ENCODE peak calls at places on chromosomes 1 and 21, in five cellular contexts. U is HCT116, Q is H1, P is GM12878, B is HepG2. N is an unnamed sample.

GRCh38 chr1:205270764-205271163 is 43.0 kb downstream of the TMCC2 start:
- DNase-seq in B (peak; percentile 65), P (no peak), Q (no peak), U (peak; percentile 46), N (peak; percentile 44)

GRCh38 chr1:184028854-184029623 is 8.5 kb downstream of the COLGALT2 start:
- DNase-seq in P (no peak), B (peak; percentile 33), Q (no peak), U (no peak), N (no peak)

GRCh38 chr1:37755290-37755689 is 9.6 kb downstream of the EPHA10 start:
- DNase-seq in Q (no peak), P (no peak), U (peak; percentile 6), B (no peak), N (no peak)

GRCh38 chr1:238892612-238893011 is 493.8 kb upstream of the CHRM3 start:
- DNase-seq in B (no peak), Q (no peak), U (no peak), P (no peak), N (no peak)

GRCh38 chr1:184193451-184193850 is 141.9 kb downstream of the TSEN15 start:
- DNase-seq in P (no peak), Q (no peak), B (no peak), U (no peak), N (no peak)

GRCh38 chr1:181769846-181770245 is 286.5 kb downstream of the CACNA1E start:
- DNase-seq in U (no peak), B (no peak), Q (no peak), P (no peak), N (no peak)

GRCh38 chr1:240925273-240925672 is 313.3 kb upstream of the GREM2 start:
- DNase-seq in B (no peak), U (no peak), Q (no peak), P (no peak), N (no peak)

GRCh38 chr1:23597635-23598388 is 38.5 kb upstream of the ID3 start:
- DNase-seq in U (no peak), P (no peak), B (no peak), Q (no peak), N (no peak)

GRCh38 chr21:43902441-43902840 is 37.4 kb downstream of the AGPAT3 start:
- DNase-seq in P (no peak), B (no peak), Q (no peak), U (no peak), N (peak; percentile 22)

GRCh38 chr1:31521761-31522555 is 54.4 kb upstream of the TINAGL1 start:
- DNase-seq in P (no peak), B (no peak), U (no peak), Q (no peak), N (no peak)

GRCh38 chr1:157377216-157377821 is 175.0 kb downstream of the FCRL5 start:
- DNase-seq in Q (peak; percentile 34), U (peak; percentile 28), P (no peak), B (peak; percentile 29), N (peak; percentile 66)

GRCh38 chr1:168472244-168472643 is 71.6 kb downstream of the XCL2 start:
- DNase-seq in P (no peak), Q (no peak), B (no peak), U (no peak), N (peak; percentile 19)

DNA sequence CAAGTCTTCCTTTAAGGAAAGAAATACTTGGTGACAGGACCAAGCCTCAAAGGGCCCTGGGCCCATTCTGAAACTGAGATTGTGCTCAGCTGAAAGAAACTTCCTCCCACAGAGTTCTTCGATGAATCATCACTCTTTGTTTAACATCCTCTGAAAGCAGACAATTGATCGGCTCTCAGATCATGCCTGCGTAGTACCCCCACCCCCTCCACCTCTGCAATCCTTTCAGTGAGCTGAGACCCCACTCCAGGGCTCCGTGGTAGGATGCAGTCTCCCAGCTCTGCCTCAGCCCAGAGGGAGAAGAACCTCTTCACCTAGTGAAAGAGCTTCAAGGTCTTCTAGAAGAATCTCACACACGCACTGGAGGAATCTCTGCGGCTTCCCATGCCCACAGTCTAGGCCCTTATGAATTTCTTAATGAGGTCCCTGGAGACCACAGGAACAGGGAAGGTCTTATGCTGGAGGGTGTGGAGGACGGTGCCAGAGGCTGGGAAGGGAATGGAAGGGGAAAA is 104.9 kb upstream of the SOD1 start:
- DNase-seq in U (peak; percentile 39), B (no peak), P (peak; percentile 46), Q (no peak), N (no peak)
- TF ChIP-seq ZNF274 in U (no peak), B (no peak), P (no peak), Q (no peak), N (no peak)

GRCh38 chr1:178096421-178096820 is 2.5 kb downstream of the RASAL2 start:
- DNase-seq in B (no peak), Q (no peak), U (no peak), P (no peak), N (no peak)

GRCh38 chr1:178093958-178094751 is at the start of gene RASAL2:
- DNase-seq in Q (peak; percentile 33), U (no peak), P (no peak), B (peak; percentile 41), N (peak; percentile 82)

GRCh38 chr1:178094752-178095645 is 1.1 kb downstream of the RASAL2 start:
- DNase-seq in B (no peak), U (no peak), P (no peak), Q (no peak), N (no peak)

GRCh38 chr1:178091986-178092745 is 1.7 kb upstream of the RASAL2 start:
- DNase-seq in Q (no peak), U (no peak), P (no peak), B (peak; percentile 29), N (no peak)

GRCh38 chr1:178093150-178093957 is 550 bp upstream of the RASAL2 start:
- DNase-seq in U (peak; percentile 90), Q (peak; percentile 86), P (peak; percentile 27), B (peak; percentile 90), N (peak; percentile 94)
- TF ChIP-seq EZH2 in U (no peak), Q (no peak), P (no peak), B (no peak), N (no peak)

GRCh38 chr1:41500378-41500777 is 15.9 kb upstream of the EDN2 start:
- DNase-seq in U (no peak), B (no peak), P (no peak), Q (no peak), N (no peak)
- TF ChIP-seq ZNF274 in U (no peak), B (no peak), P (no peak), Q (no peak), N (no peak)

GRCh38 chr21:36704958-36705678 is 6.2 kb downstream of the SIM2 start:
- DNase-seq in B (no peak), U (no peak), Q (no peak), P (no peak), N (no peak)

GRCh38 chr21:36704281-36704957 is 5.5 kb downstream of the SIM2 start:
- DNase-seq in P (no peak), Q (no peak), U (no peak), B (no peak), N (no peak)

GRCh38 chr21:36702622-36702968 is 3.7 kb downstream of the SIM2 start:
- DNase-seq in U (no peak), B (no peak), P (no peak), Q (no peak), N (no peak)

GRCh38 chr21:36703123-36703522 is 4.2 kb downstream of the SIM2 start:
- DNase-seq in U (no peak), Q (no peak), B (no peak), P (no peak), N (no peak)

DNA sequence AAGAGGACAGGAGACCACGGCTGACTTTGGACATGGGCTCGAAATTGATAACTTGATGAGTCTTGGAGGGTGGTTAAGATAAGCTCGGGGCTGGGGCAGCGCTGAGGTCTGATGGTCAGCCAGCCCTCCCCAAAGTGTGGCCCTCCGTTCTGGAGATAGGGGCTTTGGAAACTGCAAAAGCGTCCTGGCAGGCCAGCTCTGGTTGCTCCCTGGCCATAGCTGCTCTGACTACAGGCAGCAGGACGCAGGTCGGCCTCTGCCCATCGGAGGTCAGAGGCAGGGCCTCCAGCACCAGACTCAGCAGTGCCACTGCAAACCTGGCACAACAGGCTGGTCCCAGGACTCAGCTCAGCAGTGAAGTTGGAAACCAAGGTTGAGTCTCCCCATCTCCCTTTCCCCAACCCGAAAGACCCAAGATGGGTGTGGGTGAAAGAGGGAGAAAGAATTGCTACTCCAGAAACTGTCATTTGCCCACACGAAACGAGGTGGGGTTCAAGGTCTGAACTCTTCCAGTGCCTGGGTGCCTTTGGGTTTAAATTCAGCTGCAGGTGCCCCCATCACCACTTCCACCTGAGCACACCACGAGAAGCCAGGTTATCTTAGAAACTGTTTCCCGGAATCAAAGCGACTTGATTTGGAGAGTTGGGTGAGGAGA is 4.8 kb downstream of the SIM2 start:
- DNase-seq in U (no peak), B (no peak), Q (no peak), P (no peak), N (no peak)
- TF ChIP-seq EZH2 in U (no peak), B (no peak), Q (peak; percentile 28), P (no peak), N (no peak)

DNA sequence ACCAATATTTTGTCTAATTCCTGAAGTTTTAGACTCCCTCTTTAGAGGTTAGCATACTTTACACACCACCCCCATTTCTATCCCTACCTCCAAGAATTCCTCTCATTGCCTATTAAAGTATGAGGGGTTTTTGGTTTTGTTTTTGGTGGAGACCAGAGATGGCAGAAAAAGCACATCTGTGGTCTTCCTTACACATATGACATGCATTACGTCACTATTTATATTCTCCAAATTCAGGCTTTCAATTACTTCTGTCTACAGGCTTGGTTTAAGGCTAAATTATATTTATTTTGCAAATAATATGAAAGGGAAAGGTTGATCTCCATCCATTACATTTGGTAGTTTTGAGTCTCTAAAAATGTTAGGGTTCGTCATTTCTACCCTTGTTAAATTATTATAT is 674.6 kb downstream of the LMO4 start:
- DNase-seq in B (no peak), Q (no peak), P (no peak), U (no peak), N (no peak)
- TF ChIP-seq ZNF274 in B (no peak), Q (no peak), P (no peak), U (no peak), N (no peak)

DNA sequence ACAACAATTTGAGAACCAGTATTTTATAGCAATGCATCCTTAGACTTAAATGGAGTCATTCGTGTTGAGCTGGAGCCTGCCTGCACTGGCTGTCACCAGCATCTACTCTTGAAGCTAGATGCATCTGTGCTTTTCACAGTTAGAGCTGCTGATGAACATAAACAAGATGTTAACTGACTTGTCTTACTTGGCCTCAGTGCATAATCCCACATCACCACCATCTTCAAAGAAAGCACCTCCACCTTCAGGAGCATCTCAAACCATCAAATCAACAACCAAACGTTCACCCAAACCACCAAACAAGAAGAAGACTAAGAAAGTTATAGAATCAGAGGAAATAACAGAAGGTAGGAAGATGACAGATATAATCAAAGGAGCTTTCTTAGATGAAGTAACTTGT is 71.1 kb downstream of the TPR start:
- DNase-seq in Q (no peak), P (no peak), B (no peak), U (no peak), N (no peak)
- TF ChIP-seq EZH2 in Q (no peak), P (no peak), B (no peak), U (no peak), N (no peak)

N was measured in K562.